ENCODE peak calls at places on chromosomes 5 and 9, in five cellular contexts. H is heart right ventricle, P is sigmoid colon, L is hepatocyte, I is GM06990. Z is an unnamed sample.

GRCh38 chr5:132768485-132768868 is 8.6 kb downstream of the SEPTIN8 start:
- DNase-seq in H (no peak), P (no peak), L (no peak), I (no peak), Z (no peak)

GRCh38 chr9:133944746-133945135 is 47.4 kb downstream of the VAV2 start:
- DNase-seq in H (no peak), P (no peak), L (no peak), I (no peak), Z (no peak)

GRCh38 chr9:110217656-110218099 is 9.7 kb upstream of the C9orf152 start:
- DNase-seq in H (no peak), P (no peak), L (peak; percentile 62), I (peak; percentile 25), Z (no peak)

GRCh38 chr9:130665431-130666392 is 1.3 kb downstream of the PRDM12 start:
- DNase-seq in H (no peak), P (no peak), L (no peak), I (no peak), Z (peak; percentile 49)

GRCh38 chr9:124206391-124206790 is 51.4 kb upstream of the NEK6 start:
- DNase-seq in H (no peak), P (no peak), L (no peak), I (no peak), Z (no peak)

GRCh38 chr9:123659358-123659757 is 270.6 kb downstream of the DENND1A start:
- DNase-seq in H (no peak), P (no peak), L (no peak), I (no peak), Z (no peak)

GRCh38 chr9:68575821-68576220 is 35.1 kb upstream of the TMEM252 start:
- DNase-seq in H (no peak), P (no peak), L (no peak), I (no peak), Z (no peak)

GRCh38 chr9:16293610-16294009 is 576.9 kb downstream of the BNC2 start:
- DNase-seq in H (no peak), P (no peak), L (no peak), I (no peak), Z (no peak)

GRCh38 chr9:84261082-84261746 is 79.3 kb downstream of the SLC28A3 start:
- DNase-seq in H (peak; percentile 83), P (peak; percentile 86), L (peak; percentile 88), I (peak; percentile 9), Z (peak; percentile 79)

GRCh38 chr5:96648598-96648997 is 13.6 kb upstream of the CAST start:
- DNase-seq in H (no peak), P (no peak), L (no peak), I (no peak), Z (no peak)

GRCh38 chr5:132775439-132776076 is 1.5 kb downstream of the SEPTIN8 start:
- DNase-seq in H (no peak), P (peak; percentile 47), L (peak; percentile 30), I (no peak), Z (no peak)

GRCh38 chr5:139232161-139232724 is 34.1 kb upstream of the SIL1 start:
- DNase-seq in H (no peak), P (no peak), L (peak; percentile 15), I (no peak), Z (no peak)

GRCh38 chr5:133869675-133869978 is 98.8 kb downstream of the C5orf15 start:
- DNase-seq in H (peak; percentile 61), P (peak; percentile 64), L (no peak), I (no peak), Z (no peak)

GRCh38 chr9:124512806-124513204 is 5.6 kb upstream of the NR5A1 start:
- DNase-seq in H (no peak), P (no peak), L (no peak), I (no peak), Z (no peak)

GRCh38 chr5:39100851-39101396 is 26.7 kb upstream of the RICTOR start:
- DNase-seq in H (no peak), P (no peak), L (no peak), I (no peak), Z (no peak)

GRCh38 chr5:77851229-77852067 is 75.3 kb upstream of the TBCA start:
- DNase-seq in H (peak; percentile 14), P (no peak), L (peak; percentile 49), I (peak; percentile 51), Z (peak; percentile 61)

GRCh38 chr9:27247756-27248155 is 49.2 kb downstream of the EQTN start:
- DNase-seq in H (no peak), P (no peak), L (peak; percentile 76), I (no peak), Z (peak; percentile 40)

GRCh38 chr5:132704875-132705274 is 31.1 kb downstream of the IL4 start:
- DNase-seq in H (no peak), P (no peak), L (no peak), I (no peak), Z (no peak)

GRCh38 chr5:129216001-129216400 is 121.5 kb downstream of the ISOC1 start:
- DNase-seq in H (no peak), P (no peak), L (no peak), I (no peak), Z (no peak)

GRCh38 chr5:58019614-58020013 is 440.3 kb downstream of the PLK2 start:
- DNase-seq in H (peak; percentile 70), P (no peak), L (peak; percentile 4), I (no peak), Z (no peak)

GRCh38 chr5:14608169-14608568 is 26.6 kb downstream of the OTULINL start:
- DNase-seq in H (no peak), P (no peak), L (no peak), I (no peak), Z (no peak)

GRCh38 chr9:110980261-110980660 is 58.0 kb downstream of the LPAR1 start:
- DNase-seq in H (no peak), P (no peak), L (no peak), I (no peak), Z (no peak)

GRCh38 chr5:160675988-160676387 is 176.0 kb downstream of the ATP10B start:
- DNase-seq in H (no peak), P (no peak), L (no peak), I (no peak), Z (no peak)

DNA sequence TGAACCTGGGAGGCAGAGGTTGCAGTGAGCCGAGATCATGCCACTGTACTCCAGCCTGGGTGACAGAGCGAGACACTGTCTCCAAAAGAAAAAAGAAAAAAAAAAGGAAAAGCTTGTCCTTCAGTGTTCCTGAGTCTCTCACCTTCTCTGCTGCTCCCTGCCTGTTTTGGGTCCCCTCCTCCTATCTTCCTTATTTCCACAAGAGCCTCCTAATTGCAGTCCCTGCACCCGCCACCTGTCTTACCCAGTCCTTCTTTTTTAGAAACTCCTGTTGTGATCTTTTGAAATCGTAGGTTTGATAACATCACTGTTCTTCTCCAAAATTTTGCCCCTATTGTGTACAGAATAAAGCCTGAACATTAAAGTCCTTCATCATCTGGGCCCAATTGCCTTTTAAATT is 234.9 kb downstream of the SH3GL2 start:
- DNase-seq in H (no peak), P (no peak), L (no peak), I (no peak), Z (no peak)
- TF ChIP-seq CTCF in H (no peak), P (no peak), L (no peak), I (no peak), Z (no peak)

DNA sequence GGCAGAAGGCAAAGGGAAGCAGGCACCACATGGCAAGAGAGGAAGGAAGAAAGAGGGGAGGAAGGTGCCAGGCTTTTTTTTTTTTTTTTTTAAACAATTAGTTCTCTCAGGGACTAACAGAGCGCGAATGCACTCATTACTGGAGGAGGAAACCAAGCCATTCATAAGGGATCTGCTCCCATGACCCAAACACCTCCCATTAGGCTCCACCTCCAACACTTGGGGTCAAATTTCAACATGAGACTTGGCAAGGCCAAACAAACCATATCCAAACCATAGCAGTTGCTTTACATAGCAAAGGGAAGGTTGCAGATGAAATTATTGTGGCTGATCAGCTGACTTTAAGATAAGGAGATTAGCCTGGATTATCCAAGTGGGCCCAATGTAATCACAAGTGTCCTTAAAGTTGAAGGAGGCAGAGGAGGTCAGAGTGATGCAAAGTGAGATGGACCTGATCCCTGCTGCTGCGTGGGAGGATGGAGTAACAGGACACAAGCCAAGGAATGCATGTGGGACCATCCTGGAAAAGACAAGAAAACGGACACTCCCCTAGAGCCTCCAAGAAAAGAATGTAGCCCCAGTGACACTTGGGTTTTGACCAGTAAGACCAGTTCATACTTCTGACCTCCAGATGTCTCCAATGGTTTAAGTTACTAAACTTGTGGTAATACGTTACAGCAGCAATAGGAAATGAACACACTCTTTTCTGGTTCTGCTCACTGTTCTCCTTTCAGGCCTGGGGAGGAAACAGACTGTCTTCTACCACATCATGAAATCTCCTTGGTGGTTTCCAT is 167.3 kb downstream of the GNAQ start:
- DNase-seq in H (no peak), P (no peak), L (no peak), I (peak; percentile 34), Z (no peak)
- TF ChIP-seq CTCF in H (no peak), P (no peak), L (no peak), I (peak; percentile 31), Z (no peak)

GRCh38 chr5:73299017-73299630 is 126.1 kb downstream of the TMEM174 start:
- DNase-seq in H (no peak), P (no peak), L (peak; percentile 34), I (peak; percentile 26), Z (peak; percentile 65)
- TF ChIP-seq CTCF in H (no peak), P (no peak), L (no peak), I (no peak), Z (peak; percentile 30)

GRCh38 chr5:24005384-24005783 is 498.0 kb downstream of the PRDM9 start:
- DNase-seq in H (no peak), P (no peak), L (no peak), I (no peak), Z (no peak)
- TF ChIP-seq CTCF in H (no peak), P (no peak), L (peak; percentile 44), I (no peak), Z (no peak)

GRCh38 chr9:76887003-76887821 is 18.7 kb downstream of the PRUNE2 start:
- DNase-seq in H (no peak), P (no peak), L (peak; percentile 38), I (peak; percentile 23), Z (no peak)
- TF ChIP-seq CTCF in H (no peak), P (no peak), L (no peak), I (peak; percentile 15), Z (no peak)

GRCh38 chr5:101806410-101806809 is 489.7 kb downstream of the SLCO4C1 start:
- DNase-seq in H (no peak), P (no peak), L (no peak), I (no peak), Z (no peak)
- TF ChIP-seq CTCF in H (no peak), P (no peak), L (no peak), I (no peak), Z (no peak)

DNA sequence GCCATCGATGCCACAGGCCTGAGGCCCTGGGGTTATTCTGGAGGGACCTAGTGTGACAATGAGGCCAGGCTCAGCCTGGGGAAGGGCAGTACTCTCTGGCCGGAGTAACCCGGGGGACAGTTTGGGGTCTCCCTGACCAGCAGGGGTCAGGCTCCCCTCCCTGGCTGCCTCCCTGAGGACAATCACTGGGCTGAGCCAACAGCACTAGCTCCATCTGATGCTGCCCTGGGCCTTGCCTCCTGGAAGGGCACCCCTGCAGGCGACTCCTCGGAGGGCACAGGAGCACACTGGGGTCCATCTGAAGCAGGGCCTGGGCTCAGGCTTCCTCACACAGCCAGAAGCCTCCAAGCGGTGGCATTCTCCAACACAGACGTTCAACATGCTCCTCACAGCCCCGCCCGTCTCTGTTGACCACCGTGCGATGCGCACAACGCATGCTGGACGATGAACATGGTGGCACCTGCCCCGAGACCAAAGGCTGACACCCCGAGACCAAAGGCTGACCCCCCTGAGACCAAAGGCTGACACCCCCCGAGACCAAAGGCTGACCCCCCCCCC is 68.3 kb downstream of the ADAMTS2 start:
- DNase-seq in H (no peak), P (no peak), L (no peak), I (no peak), Z (no peak)
- TF ChIP-seq CTCF in H (no peak), P (no peak), L (peak; percentile 4), I (no peak), Z (no peak)

Z was measured in nephron progenitor cell.